ENCODE peak calls at places on chromosome 22, in six cellular contexts. C is NB4, Y is T-helper 2 cell, X is RCC 7860, E is kidney, S is AG08395. H is an unnamed sample.

GRCh38 chr22:19429950-19430889 is 1.3 kb downstream of the HIRA start:
- DNase-seq in E (no peak), Y (peak), X (peak), C (peak), S (peak), H (no peak)

GRCh38 chr22:29108137-29108536 is 35.3 kb downstream of the KREMEN1 start:
- DNase-seq in S (peak), X (peak), C (no peak), E (no peak), Y (no peak), H (no peak)

GRCh38 chr22:27295605-27296004 is 506.0 kb downstream of the MN1 start:
- DNase-seq in C (no peak), E (no peak), X (no peak), Y (no peak), S (no peak), H (no peak)

GRCh38 chr22:45103756-45104155 is 60.0 kb upstream of the NUP50 start:
- DNase-seq in Y (no peak), E (no peak), S (no peak), C (no peak), X (no peak), H (no peak)

GRCh38 chr22:45435544-45436139 is 22.1 kb downstream of the RIBC2 start:
- DNase-seq in Y (peak), C (peak), E (peak), S (peak), X (peak), H (peak)

GRCh38 chr22:48702573-48703264 is 1125.0 kb downstream of the BRD1 start:
- DNase-seq in E (peak), S (no peak), C (peak), X (no peak), Y (no peak), H (peak)

GRCh38 chr22:49777569-49778250 is 50.0 kb downstream of the BRD1 start:
- DNase-seq in X (no peak), C (no peak), E (peak), S (no peak), Y (no peak), H (no peak)

GRCh38 chr22:48715511-48715910 is 1112.2 kb downstream of the BRD1 start:
- DNase-seq in Y (no peak), E (peak), X (no peak), S (no peak), C (no peak), H (peak)

GRCh38 chr22:22462813-22463567 is 45.6 kb downstream of the ZNF280B start:
- DNase-seq in C (peak), X (no peak), Y (no peak), S (no peak), E (no peak), H (no peak)

GRCh38 chr22:17373839-17374238 is 4.6 kb downstream of the CECR2 start:
- DNase-seq in C (no peak), X (no peak), Y (no peak), E (no peak), S (no peak), H (no peak)

GRCh38 chr22:30694638-30695350 is at the start of gene OSBP2:
- DNase-seq in S (peak), E (peak), X (no peak), Y (peak), C (no peak), H (peak)

GRCh38 chr22:27654536-27655445 is 146.8 kb downstream of the MN1 start:
- DNase-seq in Y (no peak), E (no peak), C (no peak), S (no peak), X (no peak), H (peak)

GRCh38 chr22:24775769-24776492 is 1.4 kb upstream of the PIWIL3 start:
- DNase-seq in S (no peak), C (no peak), X (no peak), E (no peak), Y (no peak), H (no peak)

GRCh38 chr22:19057999-19058491 is 64.2 kb downstream of the DGCR2 start:
- DNase-seq in C (no peak), E (peak), Y (no peak), S (no peak), X (no peak), H (peak)

GRCh38 chr22:36467042-36467810 is 14.2 kb downstream of the TXN2 start:
- DNase-seq in S (peak), E (no peak), Y (no peak), C (peak), X (peak), H (no peak)

GRCh38 chr22:50194037-50194809 is 6.6 kb upstream of the SELENOO start:
- DNase-seq in S (no peak), C (no peak), E (no peak), X (no peak), Y (no peak), H (no peak)

GRCh38 chr22:37739000-37739399 is 42.2 kb downstream of the TRIOBP start:
- DNase-seq in X (no peak), E (peak), Y (no peak), C (peak), S (peak), H (no peak)

GRCh38 chr22:49433044-49433443 is 394.6 kb downstream of the BRD1 start:
- DNase-seq in S (no peak), E (peak), X (no peak), C (no peak), Y (no peak), H (no peak)

GRCh38 chr22:35686298-35686697 is 31.4 kb upstream of the APOL5 start:
- DNase-seq in E (no peak), Y (no peak), C (peak), X (no peak), S (no peak), H (no peak)

GRCh38 chr22:22770280-22770871 is 117.2 kb upstream of the IGLL5 start:
- DNase-seq in Y (peak), X (no peak), C (peak), E (peak), S (peak), H (no peak)

GRCh38 chr22:31829505-31829904 is 75.7 kb downstream of the DEPDC5 start:
- DNase-seq in E (no peak), Y (no peak), C (peak), X (peak), S (peak), H (no peak)

GRCh38 chr22:20566420-20567260 is 59.2 kb downstream of the MED15 start:
- DNase-seq in S (peak), E (no peak), Y (peak), C (no peak), X (peak), H (peak)